ENCODE peak calls at places on chromosomes 1 and 21, in nine cellular contexts. One of them, this sample, is unnamed.

GRCh38 chr1:70293186-70293843 is 61.2 kb downstream of the ANKRD13C start:
- DNase-seq in memory B cell: no peak
- DNase-seq in NAMALWA: no peak
- DNase-seq in NCI-H2081: no peak
- DNase-seq in SK-N-SH: no peak
- DNase-seq in DMS79 treated with DMSO at 0.1 percent for 48 hours: no peak
- DNase-seq in glutamatergic neuron: no peak
- DNase-seq in mesothelial cell of epicardium: no peak
- DNase-seq in head of caudate nucleus: no peak
- DNase-seq in this sample: no peak

GRCh38 chr1:28602536-28603439 is 10.7 kb downstream of the RAB42 start:
- DNase-seq in mesothelial cell of epicardium: peak; percentile 65
- DNase-seq in head of caudate nucleus: peak; percentile 60
- DNase-seq in SK-N-SH: peak; percentile 80
- DNase-seq in NCI-H2081: peak; percentile 60
- DNase-seq in memory B cell: peak; percentile 14
- DNase-seq in glutamatergic neuron: peak; percentile 48
- DNase-seq in DMS79 treated with DMSO at 0.1 percent for 48 hours: peak; percentile 40
- DNase-seq in NAMALWA: peak; percentile 64
- DNase-seq in this sample: no peak

GRCh38 chr1:9561429-9561828 is 22.2 kb downstream of the SLC25A33 start:
- DNase-seq in NAMALWA: peak; percentile 49
- DNase-seq in NCI-H2081: peak; percentile 28
- DNase-seq in head of caudate nucleus: peak; percentile 29
- DNase-seq in memory B cell: no peak
- DNase-seq in SK-N-SH: peak; percentile 30
- DNase-seq in mesothelial cell of epicardium: no peak
- DNase-seq in DMS79 treated with DMSO at 0.1 percent for 48 hours: peak; percentile 98
- DNase-seq in glutamatergic neuron: no peak
- DNase-seq in this sample: no peak

GRCh38 chr21:42835211-42835610 is 44.1 kb downstream of the WDR4 start:
- DNase-seq in memory B cell: no peak
- DNase-seq in SK-N-SH: no peak
- DNase-seq in DMS79 treated with DMSO at 0.1 percent for 48 hours: no peak
- DNase-seq in NCI-H2081: no peak
- DNase-seq in glutamatergic neuron: no peak
- DNase-seq in head of caudate nucleus: no peak
- DNase-seq in mesothelial cell of epicardium: peak; percentile 22
- DNase-seq in NAMALWA: no peak
- DNase-seq in this sample: no peak

GRCh38 chr1:54679706-54680105 is 36.0 kb upstream of the TTC4 start:
- DNase-seq in mesothelial cell of epicardium: no peak
- DNase-seq in memory B cell: no peak
- DNase-seq in NCI-H2081: no peak
- DNase-seq in NAMALWA: no peak
- DNase-seq in head of caudate nucleus: no peak
- DNase-seq in glutamatergic neuron: no peak
- DNase-seq in DMS79 treated with DMSO at 0.1 percent for 48 hours: no peak
- DNase-seq in SK-N-SH: no peak
- DNase-seq in this sample: no peak

GRCh38 chr1:220271706-220272046 is 577 bp downstream of the RAB3GAP2 start:
- DNase-seq in glutamatergic neuron: peak; percentile 16
- DNase-seq in memory B cell: no peak
- DNase-seq in mesothelial cell of epicardium: no peak
- DNase-seq in head of caudate nucleus: peak; percentile 7
- DNase-seq in SK-N-SH: peak; percentile 42
- DNase-seq in DMS79 treated with DMSO at 0.1 percent for 48 hours: peak; percentile 42
- DNase-seq in NCI-H2081: no peak
- DNase-seq in NAMALWA: peak; percentile 37
- DNase-seq in this sample: no peak

GRCh38 chr21:33057385-33057940 is 12.5 kb upstream of the OLIG1 start:
- DNase-seq in SK-N-SH: no peak
- DNase-seq in DMS79 treated with DMSO at 0.1 percent for 48 hours: no peak
- DNase-seq in NCI-H2081: no peak
- DNase-seq in glutamatergic neuron: no peak
- DNase-seq in mesothelial cell of epicardium: no peak
- DNase-seq in memory B cell: no peak
- DNase-seq in head of caudate nucleus: no peak
- DNase-seq in NAMALWA: no peak
- DNase-seq in this sample: no peak

GRCh38 chr1:45886229-45886628 is 82.8 kb downstream of the MAST2 start:
- DNase-seq in SK-N-SH: no peak
- DNase-seq in mesothelial cell of epicardium: no peak
- DNase-seq in head of caudate nucleus: no peak
- DNase-seq in DMS79 treated with DMSO at 0.1 percent for 48 hours: no peak
- DNase-seq in NCI-H2081: no peak
- DNase-seq in NAMALWA: no peak
- DNase-seq in glutamatergic neuron: no peak
- DNase-seq in memory B cell: no peak
- DNase-seq in this sample: no peak

GRCh38 chr1:150564051-150564991 is 15.1 kb downstream of the MCL1 start:
- DNase-seq in NAMALWA: peak; percentile 66
- DNase-seq in memory B cell: no peak
- DNase-seq in DMS79 treated with DMSO at 0.1 percent for 48 hours: no peak
- DNase-seq in head of caudate nucleus: no peak
- DNase-seq in glutamatergic neuron: no peak
- DNase-seq in NCI-H2081: no peak
- DNase-seq in SK-N-SH: no peak
- DNase-seq in mesothelial cell of epicardium: no peak
- DNase-seq in this sample: no peak

GRCh38 chr1:183912265-183912886 is 107.5 kb downstream of the RGL1 start:
- DNase-seq in head of caudate nucleus: no peak
- DNase-seq in mesothelial cell of epicardium: no peak
- DNase-seq in glutamatergic neuron: no peak
- DNase-seq in NAMALWA: peak; percentile 31
- DNase-seq in memory B cell: no peak
- DNase-seq in SK-N-SH: no peak
- DNase-seq in DMS79 treated with DMSO at 0.1 percent for 48 hours: no peak
- DNase-seq in NCI-H2081: no peak
- DNase-seq in this sample: no peak

GRCh38 chr1:156524481-156524869 is 23.9 kb upstream of the MEF2D start:
- DNase-seq in memory B cell: no peak
- DNase-seq in mesothelial cell of epicardium: no peak
- DNase-seq in glutamatergic neuron: no peak
- DNase-seq in DMS79 treated with DMSO at 0.1 percent for 48 hours: no peak
- DNase-seq in NAMALWA: peak; percentile 86
- DNase-seq in NCI-H2081: no peak
- DNase-seq in SK-N-SH: no peak
- DNase-seq in head of caudate nucleus: no peak
- DNase-seq in this sample: no peak

GRCh38 chr1:30879940-30880339 is 28.6 kb downstream of the SDC3 start:
- DNase-seq in mesothelial cell of epicardium: no peak
- DNase-seq in NAMALWA: no peak
- DNase-seq in glutamatergic neuron: peak; percentile 40
- DNase-seq in memory B cell: no peak
- DNase-seq in head of caudate nucleus: peak; percentile 76
- DNase-seq in NCI-H2081: peak; percentile 54
- DNase-seq in SK-N-SH: peak; percentile 69
- DNase-seq in DMS79 treated with DMSO at 0.1 percent for 48 hours: peak; percentile 91
- DNase-seq in this sample: no peak

GRCh38 chr1:148263906-148264255 is 111.8 kb upstream of the NBPF11 start:
- DNase-seq in head of caudate nucleus: no peak
- DNase-seq in glutamatergic neuron: no peak
- DNase-seq in NCI-H2081: peak; percentile 36
- DNase-seq in mesothelial cell of epicardium: no peak
- DNase-seq in NAMALWA: no peak
- DNase-seq in memory B cell: no peak
- DNase-seq in DMS79 treated with DMSO at 0.1 percent for 48 hours: no peak
- DNase-seq in SK-N-SH: no peak
- DNase-seq in this sample: no peak

GRCh38 chr1:178649582-178650350 is 75.3 kb upstream of the RALGPS2 start:
- DNase-seq in DMS79 treated with DMSO at 0.1 percent for 48 hours: no peak
- DNase-seq in glutamatergic neuron: no peak
- DNase-seq in head of caudate nucleus: no peak
- DNase-seq in NAMALWA: no peak
- DNase-seq in mesothelial cell of epicardium: no peak
- DNase-seq in SK-N-SH: no peak
- DNase-seq in NCI-H2081: no peak
- DNase-seq in memory B cell: no peak
- DNase-seq in this sample: no peak